ENCODE peak calls at places on chromosomes 3 and 15, in five cellular contexts. P is GM03348, D is cerebellar cortex, B is RWPE1, V is A172. G is an unnamed sample.

GRCh38 chr15:83483612-83484011 is 36.5 kb downstream of the SH3GL3 start:
- DNase-seq in P (no peak), V (no peak), D (no peak), B (no peak), G (no peak)

GRCh38 chr15:96245252-96245651 is 85.2 kb upstream of the NR2F2 start:
- DNase-seq in P (no peak), V (no peak), D (no peak), B (no peak), G (no peak)

GRCh38 chr15:88066758-88067157 is 189.8 kb downstream of the NTRK3 start:
- DNase-seq in D (no peak), V (no peak), P (no peak), B (no peak), G (no peak)

GRCh38 chr3:16912400-16913263 is 27.9 kb downstream of the PLCL2 start:
- DNase-seq in D (peak; percentile 82), B (no peak), P (no peak), V (no peak), G (peak; percentile 84)

GRCh38 chr3:75192065-75192658 is 472.0 kb upstream of the FRG2C start:
- DNase-seq in B (peak; percentile 2), P (peak; percentile 42), D (peak; percentile 29), V (peak; percentile 23), G (peak; percentile 11)

GRCh38 chr3:4656646-4657318 is 163.6 kb downstream of the ITPR1 start:
- DNase-seq in B (no peak), D (no peak), P (no peak), V (no peak), G (no peak)

GRCh38 chr3:47715928-47716327 is 65.8 kb downstream of the SMARCC1 start:
- DNase-seq in B (no peak), V (peak; percentile 76), P (no peak), D (no peak), G (no peak)

GRCh38 chr3:37024092-37024491 is 30.8 kb downstream of the MLH1 start:
- DNase-seq in P (peak; percentile 16), V (no peak), D (no peak), B (no peak), G (no peak)

G was measured in G401.